ENCODE peak calls at places on chromosomes 7 and 10, in six cellular contexts. O, H, S, G, V and X are unnamed samples.

GRCh38 chr7:99392659-99393362 is 15.6 kb downstream of the PDAP1 start:
- DNase-seq in S (peak; percentile 78), G (peak; percentile 38), V (peak; percentile 93), H (peak; percentile 83), O (peak; percentile 51), X (no peak)

GRCh38 chr7:103989200-103989784 is at the start of gene RELN:
- DNase-seq in G (peak; percentile 39), V (peak; percentile 48), S (no peak), H (no peak), O (peak; percentile 31), X (no peak)

GRCh38 chr7:128035712-128036111 is 4.5 kb upstream of the LRRC4 start:
- DNase-seq in V (no peak), S (no peak), H (no peak), O (no peak), G (peak; percentile 30), X (no peak)

GRCh38 chr10:7857259-7857658 is 39.0 kb downstream of the TAF3 start:
- DNase-seq in H (no peak), S (no peak), G (no peak), V (no peak), O (no peak), X (no peak)

GRCh38 chr7:99380032-99380822 is 5.7 kb downstream of the ARPC1B start:
- DNase-seq in H (no peak), O (peak; percentile 31), V (no peak), S (peak; percentile 54), G (peak; percentile 57), X (peak; percentile 80)

GRCh38 chr10:27312854-27313253 is 72.3 kb upstream of the ACBD5 start:
- DNase-seq in H (no peak), V (no peak), O (no peak), G (no peak), S (no peak), X (no peak)

GRCh38 chr10:14904316-14904732 is 25.7 kb downstream of the SUV39H2 start:
- DNase-seq in H (no peak), S (no peak), O (no peak), G (peak; percentile 38), V (no peak), X (peak; percentile 41)

GRCh38 chr7:39746162-39746782 is 122.9 kb downstream of the RALA start:
- DNase-seq in S (peak; percentile 82), V (peak; percentile 91), O (peak; percentile 67), H (peak; percentile 62), G (peak; percentile 84), X (peak; percentile 63)

GRCh38 chr7:6536262-6536770 is 14.9 kb downstream of the GRID2IP start:
- DNase-seq in S (no peak), V (no peak), O (no peak), G (no peak), H (no peak), X (no peak)

GRCh38 chr7:107614425-107614824 is 34.4 kb downstream of the BCAP29 start:
- DNase-seq in S (no peak), V (no peak), H (peak; percentile 9), O (no peak), G (peak; percentile 88), X (no peak)

GRCh38 chr7:122485841-122486240 is 181.3 kb upstream of the FEZF1 start:
- DNase-seq in O (no peak), G (no peak), H (no peak), V (no peak), S (no peak), X (no peak)

GRCh38 chr10:70561051-70561450 is 41.5 kb downstream of the PRF1 start:
- DNase-seq in G (peak; percentile 20), O (no peak), H (no peak), S (no peak), V (no peak), X (no peak)